ENCODE peak calls at places on chromosomes 2 and 18, in seven cellular contexts. Y is fibroblast of lung; F is naive thymus-derived CD4-positive, alpha-beta T cell; N is stimulated activated effector memory CD8-positive, alpha-beta T cell treated with anti-CD3 and anti-CD28 coated beads, Interleukin-12 subunit alpha, Interleukin-12 subunit beta, amount 100 ng/mL, for 72 hours; M is B cell; P is NCI-H524 treated with DMSO at 0.1 percent for 48 hours; E is fibroblast of pulmonary artery. G is an unnamed sample.

GRCh38 chr18:32333781-32334180 is 136.9 kb downstream of the GAREM1 start:
- DNase-seq in E (no peak), F (no peak), Y (peak), P (no peak), M (no peak), N (no peak), G (no peak)

GRCh38 chr2:198448803-198449202 is 644.4 kb downstream of the PLCL1 start:
- DNase-seq in N (no peak), P (no peak), E (no peak), M (no peak), F (no peak), Y (no peak), G (no peak)

GRCh38 chr2:157349949-157350510 is 24.4 kb upstream of the ERMN start:
- DNase-seq in P (no peak), N (no peak), Y (no peak), F (no peak), M (no peak), E (peak), G (peak)

GRCh38 chr18:50558948-50559749 is 738 bp upstream of the MAPK4 start:
- DNase-seq in F (no peak), N (no peak), M (no peak), P (no peak), Y (no peak), E (no peak), G (no peak)

GRCh38 chr2:223947711-223948205 is 2.6 kb upstream of the WDFY1 start:
- DNase-seq in F (no peak), M (no peak), P (peak), Y (no peak), N (no peak), E (no peak), G (no peak)

GRCh38 chr2:17911491-17912260 is 33.2 kb downstream of the KCNS3 start:
- DNase-seq in Y (no peak), M (no peak), P (no peak), E (no peak), N (no peak), F (no peak), G (no peak)

GRCh38 chr2:111118455-111119003 is 2.2 kb upstream of the BCL2L11 start:
- DNase-seq in M (no peak), P (no peak), E (no peak), N (no peak), Y (no peak), F (peak), G (no peak)

GRCh38 chr2:63047534-63048281 is 2.9 kb upstream of the OTX1 start:
- DNase-seq in F (peak), Y (no peak), N (no peak), P (no peak), M (peak), E (no peak), G (no peak)

GRCh38 chr2:119629323-119629825 is 49.6 kb upstream of the TMEM177 start:
- DNase-seq in M (no peak), F (no peak), N (no peak), P (no peak), E (no peak), Y (no peak), G (no peak)